ENCODE peak calls at places on chromosomes 13 and 19, in four cellular contexts. One of them, this sample, is unnamed.

GRCh38 chr13:106472621-106473020 is 62.8 kb downstream of the EFNB2 start:
- DNase-seq in EL: no peak
- DNase-seq in ascending aorta: no peak
- DNase-seq in RPMI8226: no peak
- DNase-seq in this sample: no peak

GRCh38 chr19:55777528-55777927 is 8.6 kb downstream of the RFPL4AL1 start:
- DNase-seq in EL: no peak
- DNase-seq in ascending aorta: no peak
- DNase-seq in RPMI8226: peak; percentile 47
- DNase-seq in this sample: no peak

GRCh38 chr13:65605386-65605785 is 1624.8 kb downstream of the PCDH9 start:
- DNase-seq in EL: no peak
- DNase-seq in ascending aorta: no peak
- DNase-seq in RPMI8226: no peak
- DNase-seq in this sample: no peak

GRCh38 chr13:98368019-98368418 is 190.9 kb upstream of the RNF113B start:
- DNase-seq in EL: no peak
- DNase-seq in ascending aorta: no peak
- DNase-seq in RPMI8226: no peak
- DNase-seq in this sample: no peak

GRCh38 chr13:23488442-23488841 is 54.9 kb upstream of the SACS start:
- DNase-seq in EL: peak; percentile 75
- DNase-seq in ascending aorta: no peak
- DNase-seq in RPMI8226: no peak
- DNase-seq in this sample: no peak

GRCh38 chr13:44417876-44418275 is 44.3 kb downstream of the SERP2 start:
- DNase-seq in EL: no peak
- DNase-seq in ascending aorta: peak; percentile 21
- DNase-seq in RPMI8226: peak; percentile 43
- DNase-seq in this sample: no peak

GRCh38 chr19:1598777-1599459 is 6.3 kb upstream of the MBD3 start:
- DNase-seq in EL: no peak
- DNase-seq in ascending aorta: no peak
- DNase-seq in RPMI8226: no peak
- DNase-seq in this sample: no peak

GRCh38 chr19:42284641-42285341 is 15.7 kb downstream of the CIC start:
- DNase-seq in EL: no peak
- DNase-seq in ascending aorta: peak; percentile 68
- DNase-seq in RPMI8226: no peak
- DNase-seq in this sample: no peak

GRCh38 chr19:32066056-32066455 is 279.4 kb upstream of the ZNF507 start:
- DNase-seq in EL: no peak
- DNase-seq in ascending aorta: no peak
- DNase-seq in RPMI8226: no peak
- DNase-seq in this sample: no peak

GRCh38 chr19:11323601-11324078 is 15.8 kb downstream of the RAB3D start:
- DNase-seq in EL: no peak
- DNase-seq in ascending aorta: no peak
- DNase-seq in RPMI8226: no peak
- DNase-seq in this sample: no peak

GRCh38 chr13:67052550-67053237 is 177.4 kb downstream of the PCDH9 start:
- DNase-seq in EL: no peak
- DNase-seq in ascending aorta: no peak
- DNase-seq in RPMI8226: no peak
- DNase-seq in this sample: no peak

GRCh38 chr13:29925457-29925856 is 75.0 kb upstream of the UBL3 start:
- DNase-seq in EL: peak; percentile 81
- DNase-seq in ascending aorta: peak; percentile 96
- DNase-seq in RPMI8226: peak; percentile 83
- DNase-seq in this sample: no peak

GRCh38 chr19:32091196-32091595 is 254.2 kb upstream of the ZNF507 start:
- DNase-seq in EL: no peak
- DNase-seq in ascending aorta: no peak
- DNase-seq in RPMI8226: no peak
- DNase-seq in this sample: no peak

GRCh38 chr19:56995298-56995697 is 124.5 kb upstream of the USP29 start:
- DNase-seq in EL: no peak
- DNase-seq in ascending aorta: no peak
- DNase-seq in RPMI8226: no peak
- DNase-seq in this sample: no peak

GRCh38 chr13:23979361-23980159 is 82.3 kb upstream of the C1QTNF9B start:
- DNase-seq in EL: peak; percentile 88
- DNase-seq in ascending aorta: peak; percentile 83
- DNase-seq in RPMI8226: peak; percentile 53
- DNase-seq in this sample: no peak

GRCh38 chr19:55406869-55407624 is 541 bp downstream of the UBE2S start:
- DNase-seq in EL: no peak
- DNase-seq in ascending aorta: peak; percentile 71
- DNase-seq in RPMI8226: peak; percentile 38
- DNase-seq in this sample: no peak

GRCh38 chr13:97223711-97224461 is 1.8 kb downstream of the MBNL2 start:
- DNase-seq in EL: peak; percentile 95
- DNase-seq in ascending aorta: peak; percentile 87
- DNase-seq in RPMI8226: peak; percentile 72
- DNase-seq in this sample: no peak

GRCh38 chr19:13797058-13797440 is 1.8 kb downstream of the ZSWIM4 start:
- DNase-seq in EL: no peak
- DNase-seq in ascending aorta: no peak
- DNase-seq in RPMI8226: no peak
- DNase-seq in this sample: no peak

GRCh38 chr19:45475537-45476348 is 7.9 kb downstream of the FOSB start:
- DNase-seq in EL: no peak
- DNase-seq in ascending aorta: no peak
- DNase-seq in RPMI8226: peak; percentile 69
- DNase-seq in this sample: no peak

GRCh38 chr19:18899624-18900560 is 3.9 kb upstream of the CERS1 start:
- DNase-seq in EL: no peak
- DNase-seq in ascending aorta: no peak
- DNase-seq in RPMI8226: no peak
- DNase-seq in this sample: no peak

GRCh38 chr19:35533822-35534521 is 716 bp downstream of the GAPDHS start:
- DNase-seq in EL: peak; percentile 23
- DNase-seq in ascending aorta: no peak
- DNase-seq in RPMI8226: peak; percentile 67
- DNase-seq in this sample: no peak

GRCh38 chr13:102286326-102286725 is 115.5 kb downstream of the FGF14 start:
- DNase-seq in EL: peak; percentile 60
- DNase-seq in ascending aorta: no peak
- DNase-seq in RPMI8226: no peak
- DNase-seq in this sample: no peak

GRCh38 chr13:79966502-79966901 is 374.4 kb downstream of the SPRY2 start:
- DNase-seq in EL: no peak
- DNase-seq in ascending aorta: no peak
- DNase-seq in RPMI8226: no peak
- DNase-seq in this sample: no peak

GRCh38 chr19:55259540-55260210 is 858 bp upstream of the PPP6R1 start:
- DNase-seq in EL: no peak
- DNase-seq in ascending aorta: no peak
- DNase-seq in RPMI8226: no peak
- DNase-seq in this sample: no peak

GRCh38 chr19:4568884-4569283 is 9.4 kb upstream of the SEMA6B start:
- DNase-seq in EL: no peak
- DNase-seq in ascending aorta: no peak
- DNase-seq in RPMI8226: no peak
- DNase-seq in this sample: no peak

GRCh38 chr19:38455031-38455430 is 21.5 kb downstream of the RYR1 start:
- DNase-seq in EL: peak; percentile 11
- DNase-seq in ascending aorta: no peak
- DNase-seq in RPMI8226: peak; percentile 39
- DNase-seq in this sample: no peak

This sample was measured in activated T-helper 9 cell treated with anti-CD3 and anti-CD28 coated beads, Interleukin-2, amount 50 U/mL, for 16 hours.